ENCODE peak calls at places on chromosomes 16 and 17, in four cellular contexts. U, R, V and G are unnamed samples.

GRCh38 chr17:81552244-81553017 is at the start of gene FAAP100:
- DNase-seq in U (peak; percentile 70), R (peak; percentile 52), V (no peak), G (peak; percentile 89)

GRCh38 chr16:86570542-86571196 is 4.0 kb downstream of the FOXC2 start:
- DNase-seq in U (no peak), R (no peak), V (no peak), G (no peak)

GRCh38 chr17:30894236-30894635 is 11.8 kb downstream of the TEFM start:
- DNase-seq in U (no peak), R (no peak), V (no peak), G (no peak)

GRCh38 chr17:74160656-74161500 is 42.6 kb upstream of the RPL38 start:
- DNase-seq in U (no peak), R (no peak), V (no peak), G (no peak)

GRCh38 chr17:48499248-48499647 is 31.6 kb downstream of the HOXB1 start:
- DNase-seq in U (no peak), R (no peak), V (no peak), G (no peak)

GRCh38 chr16:88659160-88659559 is 3.7 kb downstream of the MVD start:
- DNase-seq in U (no peak), R (no peak), V (no peak), G (no peak)

GRCh38 chr16:68563631-68564366 is 24.7 kb downstream of the ZFP90 start:
- DNase-seq in U (no peak), R (no peak), V (no peak), G (peak; percentile 14)

GRCh38 chr16:89256651-89257254 is 39.2 kb downstream of the ZNF778 start:
- DNase-seq in U (no peak), R (peak; percentile 51), V (no peak), G (no peak)

GRCh38 chr17:81263371-81264181 is 24.5 kb downstream of the NDUFAF8 start:
- DNase-seq in U (no peak), R (no peak), V (no peak), G (no peak)

GRCh38 chr17:56979091-56979480 is 1.2 kb downstream of the SCPEP1 start:
- DNase-seq in U (no peak), R (no peak), V (no peak), G (no peak)

GRCh38 chr16:62190426-62190825 is 154.2 kb upstream of the CDH8 start:
- DNase-seq in U (no peak), R (no peak), V (no peak), G (peak; percentile 14)

GRCh38 chr16:57628008-57628781 is at the start of gene ADGRG1:
- DNase-seq in U (peak; percentile 71), R (no peak), V (peak; percentile 71), G (peak; percentile 95)

GRCh38 chr17:66717680-66718079 is 117.2 kb upstream of the CACNG5 start:
- DNase-seq in U (no peak), R (no peak), V (no peak), G (no peak)